ENCODE peak calls at places on chromosomes 5 and 9, in eight cellular contexts. U is CD8-positive, alpha-beta T cell; G is ecto neural progenitor cell; H is Kasumi-1; I is HFFc6; A is HTR-8/SVneo; O is activated CD4-positive, alpha-beta T cell treated with anti-CD3 and anti-CD28 coated beads for 48 hours; L is naive thymus-derived CD4-positive, alpha-beta T cell. Q is an unnamed sample.

GRCh38 chr5:55232985-55233928 is at the start of gene CCNO:
- DNase-seq in U (peak; percentile 56), G (peak; percentile 93), H (peak; percentile 63), I (peak; percentile 65), A (peak; percentile 78), O (peak; percentile 75), L (peak; percentile 42), Q (peak; percentile 91)

GRCh38 chr9:98357921-98358535 is 102.6 kb upstream of the TBC1D2 start:
- DNase-seq in U (no peak), G (no peak), H (no peak), I (peak; percentile 69), A (no peak), O (no peak), L (no peak), Q (no peak)

GRCh38 chr9:79477955-79478751 is 93.6 kb upstream of the TLE4 start:
- DNase-seq in U (peak; percentile 53), G (peak; percentile 58), H (peak; percentile 45), I (no peak), A (peak; percentile 6), O (peak; percentile 15), L (peak; percentile 14), Q (no peak)

GRCh38 chr9:92289708-92290390 is 3.6 kb downstream of the IARS1 start:
- DNase-seq in U (no peak), G (no peak), H (no peak), I (peak; percentile 38), A (no peak), O (no peak), L (no peak), Q (no peak)

GRCh38 chr9:129455151-129455995 is 165.5 kb downstream of the C9orf50 start:
- DNase-seq in U (no peak), G (no peak), H (no peak), I (peak; percentile 52), A (no peak), O (no peak), L (no peak), Q (peak; percentile 47)

GRCh38 chr9:98551511-98552286 is 157.0 kb downstream of the GABBR2 start:
- DNase-seq in U (no peak), G (peak; percentile 33), H (no peak), I (peak; percentile 77), A (no peak), O (no peak), L (no peak), Q (no peak)

GRCh38 chr5:76290321-76290757 is 112.7 kb upstream of the IQGAP2 start:
- DNase-seq in U (no peak), G (no peak), H (no peak), I (no peak), A (no peak), O (no peak), L (no peak), Q (no peak)

GRCh38 chr9:97793067-97793466 is 60.0 kb upstream of the FOXE1 start:
- DNase-seq in U (no peak), G (no peak), H (no peak), I (no peak), A (no peak), O (no peak), L (no peak), Q (no peak)

GRCh38 chr5:66807743-66808142 is 211.6 kb downstream of the MAST4 start:
- DNase-seq in U (no peak), G (no peak), H (no peak), I (peak; percentile 72), A (peak; percentile 36), O (no peak), L (no peak), Q (no peak)

GRCh38 chr9:123365287-123365880 is 9.4 kb downstream of the CRB2 start:
- DNase-seq in U (no peak), G (no peak), H (peak; percentile 23), I (no peak), A (no peak), O (no peak), L (no peak), Q (no peak)

GRCh38 chr9:125807065-125807464 is 59.9 kb downstream of the PBX3 start:
- DNase-seq in U (no peak), G (no peak), H (no peak), I (peak; percentile 63), A (no peak), O (no peak), L (no peak), Q (peak; percentile 49)

GRCh38 chr5:55140908-55141665 is 18.9 kb upstream of the GPX8 start:
- DNase-seq in U (no peak), G (no peak), H (no peak), I (no peak), A (no peak), O (no peak), L (no peak), Q (no peak)

GRCh38 chr5:179595916-179596315 is 27.6 kb downstream of the HNRNPH1 start:
- DNase-seq in U (no peak), G (no peak), H (no peak), I (no peak), A (no peak), O (no peak), L (no peak), Q (no peak)

GRCh38 chr9:75616052-75616451 is 274.4 kb upstream of the PCSK5 start:
- DNase-seq in U (no peak), G (no peak), H (no peak), I (no peak), A (no peak), O (no peak), L (no peak), Q (no peak)

GRCh38 chr5:56175465-56175864 is 57.7 kb downstream of the ANKRD55 start:
- DNase-seq in U (no peak), G (no peak), H (no peak), I (peak; percentile 38), A (peak; percentile 55), O (no peak), L (no peak), Q (no peak)

GRCh38 chr5:135269224-135269623 is 129.8 kb downstream of the MACROH2A1 start:
- DNase-seq in U (no peak), G (no peak), H (no peak), I (peak; percentile 47), A (no peak), O (no peak), L (no peak), Q (no peak)

GRCh38 chr9:86562691-86563090 is 208.5 kb upstream of the TUT7 start:
- DNase-seq in U (no peak), G (no peak), H (no peak), I (no peak), A (no peak), O (no peak), L (no peak), Q (no peak)

GRCh38 chr5:96381526-96381925 is 51.5 kb downstream of the PCSK1 start:
- DNase-seq in U (no peak), G (no peak), H (no peak), I (no peak), A (no peak), O (no peak), L (no peak), Q (no peak)

GRCh38 chr9:72807765-72808445 is 144.9 kb downstream of the ALDH1A1 start:
- DNase-seq in U (no peak), G (no peak), H (no peak), I (no peak), A (no peak), O (no peak), L (no peak), Q (no peak)

GRCh38 chr5:81393783-81394718 is at the start of gene ACOT12:
- DNase-seq in U (no peak), G (peak; percentile 71), H (no peak), I (no peak), A (no peak), O (peak; percentile 4), L (no peak), Q (peak; percentile 86)

GRCh38 chr5:163106098-163106497 is 331.3 kb upstream of the CCNG1 start:
- DNase-seq in U (no peak), G (no peak), H (no peak), I (no peak), A (no peak), O (no peak), L (no peak), Q (no peak)

GRCh38 chr5:73692166-73692640 is 66.2 kb downstream of the ARHGEF28 start:
- DNase-seq in U (no peak), G (no peak), H (no peak), I (peak; percentile 73), A (no peak), O (no peak), L (no peak), Q (no peak)

GRCh38 chr5:116492016-116492623 is 82.5 kb downstream of the SEMA6A start:
- DNase-seq in U (no peak), G (no peak), H (peak; percentile 85), I (peak; percentile 76), A (peak; percentile 41), O (peak; percentile 3), L (no peak), Q (no peak)

GRCh38 chr9:120928015-120928719 is 1.6 kb upstream of the TRAF1 start:
- DNase-seq in U (peak; percentile 38), G (no peak), H (no peak), I (no peak), A (no peak), O (peak; percentile 59), L (peak; percentile 45), Q (peak; percentile 81)

GRCh38 chr5:5932824-5933223 is 445.5 kb downstream of the MED10 start:
- DNase-seq in U (no peak), G (no peak), H (no peak), I (no peak), A (no peak), O (no peak), L (no peak), Q (no peak)

GRCh38 chr5:124628721-124629596 is 117.5 kb downstream of the ZNF608 start:
- DNase-seq in U (no peak), G (no peak), H (peak; percentile 66), I (peak; percentile 98), A (peak; percentile 88), O (no peak), L (no peak), Q (peak; percentile 65)

GRCh38 chr5:137636076-137636475 is 99.8 kb downstream of the KLHL3 start:
- DNase-seq in U (no peak), G (no peak), H (no peak), I (no peak), A (no peak), O (no peak), L (no peak), Q (no peak)

GRCh38 chr9:113602126-113603119 is 138.9 kb downstream of the RGS3 start:
- DNase-seq in U (no peak), G (no peak), H (peak; percentile 80), I (peak; percentile 74), A (no peak), O (peak; percentile 87), L (no peak), Q (no peak)

GRCh38 chr9:129776566-129776937 is 23.7 kb upstream of the PTGES start:
- DNase-seq in U (no peak), G (no peak), H (no peak), I (peak; percentile 21), A (no peak), O (no peak), L (no peak), Q (no peak)

GRCh38 chr9:129367287-129367686 is 189.2 kb upstream of the IER5L start:
- DNase-seq in U (no peak), G (no peak), H (no peak), I (no peak), A (no peak), O (no peak), L (no peak), Q (no peak)

GRCh38 chr9:15873573-15874177 is 320.8 kb downstream of the CCDC171 start:
- DNase-seq in U (no peak), G (no peak), H (peak; percentile 19), I (peak; percentile 53), A (peak; percentile 8), O (no peak), L (no peak), Q (no peak)

GRCh38 chr9:362936-363335 is 148.3 kb downstream of the DOCK8 start:
- DNase-seq in U (no peak), G (no peak), H (no peak), I (no peak), A (no peak), O (no peak), L (no peak), Q (no peak)

GRCh38 chr5:124842725-124843595 is 96.5 kb upstream of the ZNF608 start:
- DNase-seq in U (no peak), G (no peak), H (no peak), I (no peak), A (no peak), O (no peak), L (no peak), Q (no peak)

GRCh38 chr9:136140966-136141365 is 22.3 kb upstream of the TMEM250 start:
- DNase-seq in U (no peak), G (no peak), H (no peak), I (no peak), A (no peak), O (no peak), L (no peak), Q (no peak)

Q was measured in upper lobe of left lung.